ENCODE peak calls at places on chromosomes 6 and 20, in five cellular contexts. One of them, this sample, is unnamed.

GRCh38 chr6:32095338-32096086 is 13.6 kb downstream of the TNXB start:
- DNase-seq in nucleus accumbens: no peak
- DNase-seq in iris pigment epithelial cell: no peak
- DNase-seq in hypothalamus: no peak
- DNase-seq in mucosa of descending colon: no peak
- DNase-seq in this sample: no peak

GRCh38 chr6:147156799-147157382 is 47.3 kb upstream of the STXBP5 start:
- DNase-seq in hypothalamus: no peak
- DNase-seq in nucleus accumbens: no peak
- DNase-seq in mucosa of descending colon: no peak
- DNase-seq in iris pigment epithelial cell: peak; percentile 76
- DNase-seq in this sample: no peak

GRCh38 chr20:17519606-17520285 is 11.4 kb downstream of the BFSP1 start:
- DNase-seq in hypothalamus: no peak
- DNase-seq in nucleus accumbens: no peak
- DNase-seq in iris pigment epithelial cell: no peak
- DNase-seq in mucosa of descending colon: no peak
- DNase-seq in this sample: no peak

GRCh38 chr6:10412165-10412947 is 2.5 kb downstream of the TFAP2A start:
- DNase-seq in nucleus accumbens: no peak
- DNase-seq in mucosa of descending colon: no peak
- DNase-seq in iris pigment epithelial cell: peak; percentile 91
- DNase-seq in hypothalamus: no peak
- DNase-seq in this sample: peak; percentile 90

GRCh38 chr20:57505991-57506390 is 18.9 kb downstream of the CTCFL start:
- DNase-seq in iris pigment epithelial cell: no peak
- DNase-seq in hypothalamus: no peak
- DNase-seq in nucleus accumbens: no peak
- DNase-seq in mucosa of descending colon: no peak
- DNase-seq in this sample: no peak

GRCh38 chr20:57665589-57665971 is 44.2 kb downstream of the PMEPA1 start:
- DNase-seq in iris pigment epithelial cell: no peak
- DNase-seq in mucosa of descending colon: no peak
- DNase-seq in nucleus accumbens: no peak
- DNase-seq in hypothalamus: no peak
- DNase-seq in this sample: no peak

GRCh38 chr20:57787969-57788781 is 78.4 kb upstream of the PMEPA1 start:
- DNase-seq in nucleus accumbens: no peak
- DNase-seq in iris pigment epithelial cell: no peak
- DNase-seq in mucosa of descending colon: no peak
- DNase-seq in hypothalamus: no peak
- DNase-seq in this sample: no peak

GRCh38 chr20:1108437-1108920 is 9.9 kb upstream of the PSMF1 start:
- DNase-seq in mucosa of descending colon: peak; percentile 84
- DNase-seq in hypothalamus: peak; percentile 6
- DNase-seq in iris pigment epithelial cell: peak; percentile 34
- DNase-seq in nucleus accumbens: no peak
- DNase-seq in this sample: no peak

GRCh38 chr6:41028618-41029486 is 10.2 kb downstream of the UNC5CL start:
- DNase-seq in hypothalamus: no peak
- DNase-seq in mucosa of descending colon: no peak
- DNase-seq in nucleus accumbens: no peak
- DNase-seq in iris pigment epithelial cell: no peak
- DNase-seq in this sample: no peak

GRCh38 chr20:31674895-31675827 is 37.4 kb downstream of the COX4I2 start:
- DNase-seq in nucleus accumbens: peak; percentile 22
- DNase-seq in hypothalamus: no peak
- DNase-seq in mucosa of descending colon: peak; percentile 58
- DNase-seq in iris pigment epithelial cell: peak; percentile 81
- DNase-seq in this sample: peak; percentile 40

GRCh38 chr6:158475344-158476302 is 84.3 kb upstream of the TMEM181 start:
- DNase-seq in iris pigment epithelial cell: peak; percentile 78
- DNase-seq in mucosa of descending colon: peak; percentile 35
- DNase-seq in hypothalamus: no peak
- DNase-seq in nucleus accumbens: peak; percentile 9
- DNase-seq in this sample: peak; percentile 64

GRCh38 chr6:154931741-154932424 is 63.2 kb upstream of the TIAM2 start:
- DNase-seq in iris pigment epithelial cell: peak; percentile 81
- DNase-seq in hypothalamus: no peak
- DNase-seq in mucosa of descending colon: no peak
- DNase-seq in nucleus accumbens: no peak
- DNase-seq in this sample: no peak

This sample was measured in AG09309.